ENCODE peak calls at places on chromosome 6, in six cellular contexts. One of them, this sample, is unnamed.
A peak's percentile ranks its signal among the peaks of the same experiment; 100 is the strongest.

GRCh38 chr6:13485923-13486557 is 1.4 kb downstream of the GFOD1 start:
- DNase-seq in neuronal stem cell: peak; percentile 35
- DNase-seq in SK-N-SH: peak; percentile 70
- DNase-seq in choroid plexus epithelial cell: peak; percentile 48
- DNase-seq in left lung: no peak
- DNase-seq in left ventricle myocardium inferior: peak; percentile 33
- DNase-seq in this sample: peak; percentile 69

GRCh38 chr6:56961151-56961550 is 6.2 kb downstream of the BEND6 start:
- DNase-seq in choroid plexus epithelial cell: no peak
- DNase-seq in left ventricle myocardium inferior: no peak
- DNase-seq in neuronal stem cell: no peak
- DNase-seq in SK-N-SH: no peak
- DNase-seq in left lung: no peak
- DNase-seq in this sample: no peak

GRCh38 chr6:63975685-63976084 is 340.1 kb downstream of the PHF3 start:
- DNase-seq in neuronal stem cell: no peak
- DNase-seq in left ventricle myocardium inferior: no peak
- DNase-seq in left lung: no peak
- DNase-seq in choroid plexus epithelial cell: no peak
- DNase-seq in SK-N-SH: no peak
- DNase-seq in this sample: no peak

GRCh38 chr6:75550544-75551167 is 51.0 kb upstream of the SENP6 start:
- DNase-seq in left lung: no peak
- DNase-seq in left ventricle myocardium inferior: no peak
- DNase-seq in neuronal stem cell: no peak
- DNase-seq in SK-N-SH: no peak
- DNase-seq in choroid plexus epithelial cell: no peak
- DNase-seq in this sample: no peak

GRCh38 chr6:47238456-47238995 is 71.2 kb downstream of the TNFRSF21 start:
- DNase-seq in left lung: no peak
- DNase-seq in left ventricle myocardium inferior: no peak
- DNase-seq in choroid plexus epithelial cell: no peak
- DNase-seq in neuronal stem cell: no peak
- DNase-seq in SK-N-SH: no peak
- DNase-seq in this sample: no peak

GRCh38 chr6:106025655-106026054 is 60.5 kb upstream of the PRDM1 start:
- DNase-seq in SK-N-SH: no peak
- DNase-seq in left lung: no peak
- DNase-seq in choroid plexus epithelial cell: no peak
- DNase-seq in neuronal stem cell: no peak
- DNase-seq in left ventricle myocardium inferior: no peak
- DNase-seq in this sample: no peak

GRCh38 chr6:155959898-155960297 is 504.3 kb upstream of the NOX3 start:
- DNase-seq in neuronal stem cell: no peak
- DNase-seq in left lung: no peak
- DNase-seq in left ventricle myocardium inferior: no peak
- DNase-seq in choroid plexus epithelial cell: no peak
- DNase-seq in SK-N-SH: no peak
- DNase-seq in this sample: no peak

GRCh38 chr6:31896856-31897611 is 464 bp downstream of the EHMT2 start:
- DNase-seq in left lung: no peak
- DNase-seq in neuronal stem cell: peak; percentile 41
- DNase-seq in choroid plexus epithelial cell: no peak
- DNase-seq in SK-N-SH: peak; percentile 90
- DNase-seq in left ventricle myocardium inferior: no peak
- DNase-seq in this sample: no peak

GRCh38 chr6:113402541-113402940 is 454.6 kb upstream of the MARCKS start:
- DNase-seq in neuronal stem cell: no peak
- DNase-seq in left ventricle myocardium inferior: no peak
- DNase-seq in left lung: no peak
- DNase-seq in SK-N-SH: no peak
- DNase-seq in choroid plexus epithelial cell: no peak
- DNase-seq in this sample: no peak

GRCh38 chr6:23983691-23984090 is 142.3 kb upstream of the NRSN1 start:
- DNase-seq in SK-N-SH: no peak
- DNase-seq in choroid plexus epithelial cell: no peak
- DNase-seq in neuronal stem cell: peak; percentile 14
- DNase-seq in left ventricle myocardium inferior: no peak
- DNase-seq in left lung: no peak
- DNase-seq in this sample: no peak

GRCh38 chr6:24440897-24441598 is 38.3 kb downstream of the MRS2 start:
- DNase-seq in left ventricle myocardium inferior: no peak
- DNase-seq in neuronal stem cell: no peak
- DNase-seq in left lung: no peak
- DNase-seq in SK-N-SH: no peak
- DNase-seq in choroid plexus epithelial cell: no peak
- DNase-seq in this sample: no peak

GRCh38 chr6:16136086-16136485 is 7.2 kb downstream of the MYLIP start:
- DNase-seq in choroid plexus epithelial cell: no peak
- DNase-seq in left ventricle myocardium inferior: no peak
- DNase-seq in left lung: no peak
- DNase-seq in SK-N-SH: no peak
- DNase-seq in neuronal stem cell: no peak
- DNase-seq in this sample: no peak

GRCh38 chr6:129507846-129508245 is 202.1 kb downstream of the ARHGAP18 start:
- DNase-seq in left ventricle myocardium inferior: no peak
- DNase-seq in SK-N-SH: no peak
- DNase-seq in left lung: no peak
- DNase-seq in neuronal stem cell: no peak
- DNase-seq in choroid plexus epithelial cell: no peak
- DNase-seq in this sample: no peak

GRCh38 chr6:17484201-17484606 is 90.8 kb downstream of the CAP2 start:
- DNase-seq in left ventricle myocardium inferior: no peak
- DNase-seq in choroid plexus epithelial cell: no peak
- DNase-seq in SK-N-SH: no peak
- DNase-seq in left lung: no peak
- DNase-seq in neuronal stem cell: no peak
- DNase-seq in this sample: no peak

GRCh38 chr6:85250586-85251216 is 199.2 kb upstream of the NT5E start:
- DNase-seq in neuronal stem cell: no peak
- DNase-seq in left ventricle myocardium inferior: no peak
- DNase-seq in choroid plexus epithelial cell: peak; percentile 80
- DNase-seq in SK-N-SH: no peak
- DNase-seq in left lung: no peak
- DNase-seq in this sample: no peak

GRCh38 chr6:44642870-44643522 is 255.5 kb downstream of the CDC5L start:
- DNase-seq in neuronal stem cell: no peak
- DNase-seq in left lung: no peak
- DNase-seq in choroid plexus epithelial cell: peak; percentile 16
- DNase-seq in SK-N-SH: no peak
- DNase-seq in left ventricle myocardium inferior: no peak
- DNase-seq in this sample: no peak

GRCh38 chr6:150813993-150814359 is 51.5 kb upstream of the MTHFD1L start:
- DNase-seq in neuronal stem cell: no peak
- DNase-seq in choroid plexus epithelial cell: peak; percentile 30
- DNase-seq in left ventricle myocardium inferior: no peak
- DNase-seq in left lung: no peak
- DNase-seq in SK-N-SH: no peak
- DNase-seq in this sample: no peak

GRCh38 chr6:75934643-75935472 is 137.6 kb downstream of the IMPG1 start:
- DNase-seq in choroid plexus epithelial cell: peak; percentile 88
- DNase-seq in neuronal stem cell: peak; percentile 87
- DNase-seq in SK-N-SH: peak; percentile 77
- DNase-seq in left lung: peak; percentile 74
- DNase-seq in left ventricle myocardium inferior: no peak
- DNase-seq in this sample: peak; percentile 43

GRCh38 chr6:38634518-38634917 is 5.2 kb downstream of the BTBD9 start:
- DNase-seq in left lung: no peak
- DNase-seq in SK-N-SH: no peak
- DNase-seq in neuronal stem cell: no peak
- DNase-seq in choroid plexus epithelial cell: peak; percentile 24
- DNase-seq in left ventricle myocardium inferior: no peak
- DNase-seq in this sample: no peak

GRCh38 chr6:97160280-97160679 is 122.7 kb downstream of the MMS22L start:
- DNase-seq in SK-N-SH: no peak
- DNase-seq in left lung: no peak
- DNase-seq in choroid plexus epithelial cell: peak; percentile 12
- DNase-seq in left ventricle myocardium inferior: no peak
- DNase-seq in neuronal stem cell: no peak
- DNase-seq in this sample: no peak

GRCh38 chr6:28769626-28770402 is 154.0 kb downstream of the TRIM27 start:
- DNase-seq in SK-N-SH: no peak
- DNase-seq in left ventricle myocardium inferior: no peak
- DNase-seq in choroid plexus epithelial cell: peak; percentile 53
- DNase-seq in neuronal stem cell: no peak
- DNase-seq in left lung: no peak
- DNase-seq in this sample: peak; percentile 63

GRCh38 chr6:32954983-32955802 is 2.3 kb upstream of the HLA-DMA start:
- DNase-seq in left lung: no peak
- DNase-seq in choroid plexus epithelial cell: peak; percentile 47
- DNase-seq in neuronal stem cell: no peak
- DNase-seq in SK-N-SH: no peak
- DNase-seq in left ventricle myocardium inferior: no peak
- DNase-seq in this sample: peak; percentile 62

GRCh38 chr6:32950449-32950848 is 2.4 kb downstream of the HLA-DMA start:
- DNase-seq in SK-N-SH: no peak
- DNase-seq in left ventricle myocardium inferior: no peak
- DNase-seq in neuronal stem cell: no peak
- DNase-seq in choroid plexus epithelial cell: no peak
- DNase-seq in left lung: no peak
- DNase-seq in this sample: no peak

GRCh38 chr6:32953775-32954174 is 878 bp upstream of the HLA-DMA start:
- DNase-seq in choroid plexus epithelial cell: no peak
- DNase-seq in neuronal stem cell: no peak
- DNase-seq in left lung: no peak
- DNase-seq in left ventricle myocardium inferior: no peak
- DNase-seq in SK-N-SH: no peak
- DNase-seq in this sample: no peak

GRCh38 chr6:32954212-32954745 is 1.4 kb upstream of the HLA-DMA start:
- DNase-seq in neuronal stem cell: no peak
- DNase-seq in left ventricle myocardium inferior: no peak
- DNase-seq in SK-N-SH: no peak
- DNase-seq in choroid plexus epithelial cell: no peak
- DNase-seq in left lung: no peak
- DNase-seq in this sample: no peak

GRCh38 chr6:32952817-32953739 is at the start of gene HLA-DMA:
- DNase-seq in SK-N-SH: peak; percentile 42
- DNase-seq in choroid plexus epithelial cell: peak; percentile 98
- DNase-seq in left ventricle myocardium inferior: peak; percentile 74
- DNase-seq in left lung: peak; percentile 86
- DNase-seq in neuronal stem cell: peak; percentile 54
- DNase-seq in this sample: peak; percentile 71
- H3K4me3 ChIP-seq in SK-N-SH: no peak within 1 kb of the TSS
- H3K4me3 ChIP-seq in choroid plexus epithelial cell: peak within 1 kb of the TSS; percentile 6
- H3K4me3 ChIP-seq in left ventricle myocardium inferior: peak within 1 kb of the TSS; percentile 63
- H3K4me3 ChIP-seq in left lung: peak within 1 kb of the TSS; percentile 17
- H3K4me3 ChIP-seq in neuronal stem cell: no peak within 1 kb of the TSS
- H3K4me3 ChIP-seq in this sample: no peak within 1 kb of the TSS

GRCh38 chr6:81808834-81809598 is 56.5 kb upstream of the TENT5A start:
- DNase-seq in choroid plexus epithelial cell: peak; percentile 24
- DNase-seq in left lung: no peak
- DNase-seq in SK-N-SH: no peak
- DNase-seq in neuronal stem cell: no peak
- DNase-seq in left ventricle myocardium inferior: peak; percentile 16
- DNase-seq in this sample: no peak
- H3K4me3 ChIP-seq in choroid plexus epithelial cell: no peak overlapping the region
- H3K4me3 ChIP-seq in left lung: no peak overlapping the region
- H3K4me3 ChIP-seq in SK-N-SH: no peak overlapping the region
- H3K4me3 ChIP-seq in neuronal stem cell: no peak overlapping the region
- H3K4me3 ChIP-seq in left ventricle myocardium inferior: peak overlapping the region; percentile 49
- H3K4me3 ChIP-seq in this sample: no peak overlapping the region

GRCh38 chr6:140175486-140175885 is 801.0 kb upstream of the CITED2 start:
- DNase-seq in choroid plexus epithelial cell: no peak
- DNase-seq in left ventricle myocardium inferior: no peak
- DNase-seq in SK-N-SH: no peak
- DNase-seq in left lung: no peak
- DNase-seq in neuronal stem cell: no peak
- DNase-seq in this sample: no peak

GRCh38 chr6:140174509-140174908 is 800.1 kb upstream of the CITED2 start:
- DNase-seq in SK-N-SH: no peak
- DNase-seq in neuronal stem cell: no peak
- DNase-seq in choroid plexus epithelial cell: peak; percentile 94
- DNase-seq in left ventricle myocardium inferior: no peak
- DNase-seq in left lung: no peak
- DNase-seq in this sample: no peak

GRCh38 chr6:140180306-140180705 is 805.9 kb upstream of the CITED2 start:
- DNase-seq in SK-N-SH: no peak
- DNase-seq in left ventricle myocardium inferior: no peak
- DNase-seq in choroid plexus epithelial cell: no peak
- DNase-seq in neuronal stem cell: no peak
- DNase-seq in left lung: no peak
- DNase-seq in this sample: no peak

GRCh38 chr6:140182819-140183218 is 808.4 kb upstream of the CITED2 start:
- DNase-seq in choroid plexus epithelial cell: no peak
- DNase-seq in left lung: no peak
- DNase-seq in left ventricle myocardium inferior: no peak
- DNase-seq in neuronal stem cell: no peak
- DNase-seq in SK-N-SH: no peak
- DNase-seq in this sample: no peak

DNA sequence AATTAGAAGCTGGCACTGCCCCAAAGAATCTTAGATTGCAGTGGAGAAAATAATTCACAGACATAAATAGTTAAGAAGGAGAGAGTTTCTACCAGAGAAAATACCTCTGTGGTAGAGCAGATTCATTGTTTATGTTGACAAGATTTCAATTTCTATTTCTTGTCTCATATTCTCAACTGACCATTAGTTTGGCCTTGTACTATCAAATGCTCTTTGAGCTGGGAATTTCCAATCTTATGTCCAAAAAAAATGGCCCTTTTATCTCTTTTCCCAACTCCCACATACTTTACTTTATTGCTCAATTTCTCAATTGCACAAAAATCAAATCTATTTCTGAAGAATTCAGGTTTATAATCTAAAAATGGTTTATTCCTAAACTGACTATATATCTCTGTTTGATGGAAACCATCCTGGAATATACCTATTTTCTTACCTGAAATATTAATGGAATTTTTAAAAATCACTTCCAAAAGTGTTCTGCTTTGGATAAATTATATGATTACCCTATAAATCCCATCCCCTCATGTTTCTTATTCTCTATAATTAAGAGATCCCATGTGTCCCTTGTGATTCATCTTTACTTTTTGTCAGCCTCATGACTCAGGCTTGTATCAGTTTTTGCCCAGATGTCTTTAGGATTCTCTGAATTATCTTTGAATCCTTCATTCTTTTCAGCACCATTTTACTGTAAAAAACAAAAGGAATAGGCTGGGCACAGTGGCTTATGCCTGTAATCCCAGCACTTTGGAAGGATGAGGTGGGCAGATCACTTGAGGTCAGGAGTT is 804.3 kb upstream of the CITED2 start:
- DNase-seq in choroid plexus epithelial cell: peak; percentile 49
- DNase-seq in SK-N-SH: no peak
- DNase-seq in left lung: no peak
- DNase-seq in left ventricle myocardium inferior: no peak
- DNase-seq in neuronal stem cell: no peak
- DNase-seq in this sample: no peak
- H3K4me3 ChIP-seq in choroid plexus epithelial cell: no peak overlapping the region
- H3K4me3 ChIP-seq in SK-N-SH: no peak overlapping the region
- H3K4me3 ChIP-seq in left lung: no peak overlapping the region
- H3K4me3 ChIP-seq in left ventricle myocardium inferior: no peak overlapping the region
- H3K4me3 ChIP-seq in neuronal stem cell: no peak overlapping the region
- H3K4me3 ChIP-seq in this sample: no peak overlapping the region

DNA sequence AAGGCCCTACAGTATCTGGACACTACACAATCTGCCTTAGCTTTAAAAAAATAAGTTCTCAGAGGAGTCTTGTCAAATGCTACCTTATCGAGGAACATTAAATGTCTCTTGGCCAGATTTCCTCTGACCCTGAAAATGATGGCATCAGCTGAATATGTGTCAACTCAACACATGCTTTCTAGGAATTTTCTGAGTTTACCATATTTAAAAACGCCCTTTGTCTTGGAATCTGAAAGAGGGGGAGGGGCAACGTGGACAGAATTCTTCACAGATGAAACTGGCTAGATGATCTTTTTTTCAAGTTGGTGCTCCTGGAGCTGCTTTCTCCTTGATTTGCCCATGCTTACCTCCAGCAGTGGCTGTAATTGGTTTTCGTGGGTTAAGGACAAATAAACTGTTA is 5.1 kb downstream of the SOX4 start:
- DNase-seq in neuronal stem cell: no peak
- DNase-seq in choroid plexus epithelial cell: peak; percentile 29
- DNase-seq in left ventricle myocardium inferior: no peak
- DNase-seq in SK-N-SH: no peak
- DNase-seq in left lung: no peak
- DNase-seq in this sample: no peak
- H3K4me3 ChIP-seq in neuronal stem cell: no peak overlapping the region
- H3K4me3 ChIP-seq in choroid plexus epithelial cell: peak overlapping the region; percentile 95
- H3K4me3 ChIP-seq in left ventricle myocardium inferior: peak overlapping the region; percentile 85
- H3K4me3 ChIP-seq in SK-N-SH: peak overlapping the region; percentile 95
- H3K4me3 ChIP-seq in left lung: peak overlapping the region; percentile 63
- H3K4me3 ChIP-seq in this sample: no peak overlapping the region

This sample was measured in WERI-Rb-1.